ENCODE peak calls at places on chromosomes 7 and 10, in seven cellular contexts. Y is Peyer's patch, L is right lobe of liver, W is heart left ventricle, T is ovary, J is uterus, O is breast epithelium. K is an unnamed sample.
A peak's percentile ranks its signal among the peaks of the same experiment; 100 is the strongest.

GRCh38 chr10:90051474-90051873 is 350.1 kb downstream of the KIF20B start:
- DNase-seq in O (no peak), J (no peak), L (no peak), Y (no peak), T (no peak), W (no peak), K (no peak)

GRCh38 chr10:100043796-100044195 is 34.0 kb upstream of the DNMBP start:
- DNase-seq in T (peak; percentile 39), W (peak; percentile 81), L (no peak), J (peak; percentile 23), O (no peak), Y (no peak), K (no peak)

GRCh38 chr7:2978403-2978802 is 65.3 kb downstream of the CARD11 start:
- DNase-seq in Y (no peak), J (no peak), L (peak; percentile 36), O (no peak), T (no peak), W (no peak), K (peak; percentile 43)

GRCh38 chr7:98294798-98295382 is 13.4 kb downstream of the BRI3 start:
- DNase-seq in J (no peak), T (no peak), O (peak; percentile 70), L (peak; percentile 66), W (no peak), Y (peak; percentile 81), K (peak; percentile 80)

GRCh38 chr7:33900501-33900900 is 4.8 kb upstream of the BMPER start:
- DNase-seq in J (no peak), Y (no peak), O (no peak), T (no peak), W (no peak), L (no peak), K (no peak)

GRCh38 chr7:36923831-36924555 is 199.7 kb upstream of the AOAH start:
- DNase-seq in T (no peak), O (no peak), W (no peak), L (no peak), Y (no peak), J (no peak), K (no peak)

GRCh38 chr10:115214799-115215198 is 121.6 kb downstream of the ATRNL1 start:
- DNase-seq in Y (no peak), J (no peak), W (no peak), O (no peak), L (no peak), T (no peak), K (no peak)

GRCh38 chr7:150902078-150903033 is 50.0 kb downstream of the AOC1 start:
- DNase-seq in O (no peak), T (no peak), Y (peak; percentile 72), J (no peak), W (no peak), L (no peak), K (no peak)

GRCh38 chr10:13953371-13953770 is 366.6 kb downstream of the PRPF18 start:
- DNase-seq in T (no peak), Y (no peak), O (no peak), J (no peak), W (no peak), L (no peak), K (no peak)

GRCh38 chr10:83820033-83820432 is 319.3 kb upstream of the GHITM start:
- DNase-seq in W (no peak), Y (no peak), L (no peak), J (no peak), T (no peak), O (no peak), K (no peak)

GRCh38 chr7:107948645-107949442 is 54.1 kb downstream of the LAMB1 start:
- DNase-seq in Y (no peak), O (no peak), L (no peak), W (no peak), J (no peak), T (no peak), K (no peak)

GRCh38 chr7:100604078-100604975 is 2.2 kb downstream of the PCOLCE start:
- DNase-seq in T (peak; percentile 88), Y (peak; percentile 76), J (peak; percentile 85), L (peak; percentile 85), O (peak; percentile 69), W (peak; percentile 92), K (peak; percentile 78)

GRCh38 chr10:116385994-116386809 is 41.4 kb upstream of the PNLIPRP3 start:
- DNase-seq in L (no peak), J (no peak), O (no peak), T (no peak), W (no peak), Y (no peak), K (peak; percentile 15)

GRCh38 chr10:87757685-87758084 is 60.3 kb downstream of the ATAD1 start:
- DNase-seq in J (no peak), T (no peak), Y (no peak), W (no peak), L (no peak), O (no peak), K (no peak)

GRCh38 chr7:33904680-33905388 is 505 bp upstream of the BMPER start:
- DNase-seq in T (peak; percentile 74), J (peak; percentile 56), Y (peak; percentile 56), L (peak; percentile 49), W (no peak), O (no peak), K (no peak)

GRCh38 chr7:1122832-1123501 is 35.1 kb downstream of the GPER1 start:
- DNase-seq in O (peak; percentile 48), L (no peak), J (no peak), T (no peak), W (peak; percentile 83), Y (no peak), K (no peak)

GRCh38 chr10:97714401-97715258 is 1.1 kb downstream of the MARVELD1 start:
- DNase-seq in O (peak; percentile 68), W (peak; percentile 85), J (peak; percentile 87), L (peak; percentile 51), T (peak; percentile 85), Y (peak; percentile 81), K (peak; percentile 48)

GRCh38 chr10:20885678-20886077 is 11.4 kb downstream of the NEBL start:
- DNase-seq in T (no peak), L (no peak), J (no peak), W (no peak), O (no peak), Y (no peak), K (peak; percentile 16)

GRCh38 chr7:30433082-30433481 is 45.5 kb downstream of the NOD1 start:
- DNase-seq in Y (no peak), W (peak; percentile 65), J (no peak), T (peak; percentile 62), L (no peak), O (peak; percentile 62), K (peak; percentile 76)

GRCh38 chr10:86100581-86101061 is 266.0 kb downstream of the GRID1 start:
- DNase-seq in T (no peak), W (no peak), Y (no peak), O (no peak), L (no peak), J (no peak), K (no peak)

GRCh38 chr7:100684534-100685042 is 9.5 kb downstream of the GIGYF1 start:
- DNase-seq in L (no peak), O (no peak), Y (peak; percentile 39), W (peak; percentile 26), J (no peak), T (no peak), K (no peak)

GRCh38 chr7:151051108-151051507 is 2.8 kb downstream of the ASIC3 start:
- DNase-seq in W (peak; percentile 84), T (peak; percentile 83), O (no peak), J (peak; percentile 61), L (peak; percentile 61), Y (peak; percentile 70), K (peak; percentile 61)

GRCh38 chr10:112838784-112839481 is 111.1 kb upstream of the TCF7L2 start:
- DNase-seq in J (no peak), O (no peak), Y (no peak), L (no peak), W (no peak), T (no peak), K (no peak)

GRCh38 chr7:74516214-74516613 is 62.5 kb downstream of the GTF2IRD1 start:
- DNase-seq in L (no peak), Y (no peak), J (no peak), O (no peak), W (no peak), T (no peak), K (no peak)
- H3K4me1 ChIP-seq in L (no peaks in the 10 kb centered on the region), Y (no peaks in the 10 kb centered on the region), J (no peaks in the 10 kb centered on the region), O (no peaks in the 10 kb centered on the region), W (peaks cover 24% of the 10 kb centered on the region), T (no peaks in the 10 kb centered on the region), K (no peaks in the 10 kb centered on the region)

DNA sequence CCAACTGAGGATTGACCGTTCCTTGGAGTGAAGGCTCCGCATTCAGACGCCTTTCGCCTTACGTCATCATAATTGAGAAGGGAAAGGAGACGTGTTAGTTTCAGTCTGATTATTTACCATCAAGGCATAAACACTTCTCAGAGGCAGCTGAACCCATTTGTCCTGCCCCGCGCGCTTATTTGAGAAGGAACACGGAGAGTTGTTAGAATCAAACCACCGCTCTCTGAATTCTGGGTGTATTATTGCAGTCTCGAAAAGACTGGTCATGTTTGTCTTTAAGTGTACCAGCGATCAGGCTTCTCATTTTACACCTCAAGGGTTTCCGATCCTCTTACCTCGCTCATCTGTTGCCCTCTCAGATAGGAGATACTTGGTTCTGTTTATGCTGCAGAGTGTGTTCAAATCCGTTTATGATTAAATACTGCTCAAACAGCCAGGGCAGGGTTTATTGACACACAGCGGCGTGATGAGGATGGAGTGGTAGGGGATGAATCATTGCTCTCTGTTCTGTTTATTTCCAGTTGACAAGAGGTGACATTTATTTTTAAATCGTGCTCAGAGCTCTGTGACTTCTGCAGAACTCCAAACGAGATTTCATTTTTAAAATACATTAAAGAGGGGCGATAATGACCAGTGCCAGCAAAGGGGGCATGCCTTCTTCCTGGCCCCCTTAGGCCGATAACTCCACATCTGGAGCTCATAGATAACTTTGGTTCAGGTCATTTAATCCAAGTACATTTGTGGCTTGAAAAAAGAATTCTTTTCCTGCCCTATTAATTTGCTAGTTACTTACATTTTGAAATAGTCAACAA is 30.5 kb downstream of the FOXK1 start:
- DNase-seq in W (no peak), J (no peak), O (no peak), Y (no peak), L (peak; percentile 50), T (no peak), K (no peak)
- TF ChIP-seq CTCF in W (no peak), J (no peak), O (no peak), Y (no peak), L (no peak), T (no peak), K (no peak)

GRCh38 chr10:3778708-3779108 is 6.3 kb downstream of the KLF6 start:
- DNase-seq in L (no peak), T (no peak), J (no peak), Y (no peak), O (no peak), W (no peak), K (no peak)

GRCh38 chr10:3780766-3781457 is 4.1 kb downstream of the KLF6 start:
- DNase-seq in Y (no peak), L (no peak), J (no peak), O (no peak), W (no peak), T (no peak), K (no peak)

GRCh38 chr10:3780056-3780765 is 4.8 kb downstream of the KLF6 start:
- DNase-seq in O (no peak), Y (no peak), T (no peak), W (no peak), J (no peak), L (no peak), K (no peak)

GRCh38 chr10:3777876-3778707 is 6.9 kb downstream of the KLF6 start:
- DNase-seq in L (no peak), W (no peak), O (no peak), Y (no peak), T (no peak), J (no peak), K (no peak)

GRCh38 chr10:3779146-3779707 is 5.8 kb downstream of the KLF6 start:
- DNase-seq in L (no peak), O (no peak), Y (no peak), T (no peak), W (no peak), J (no peak), K (no peak)
- TF ChIP-seq POLR2A in L (no peak), O (no peak), Y (no peak), T (no peak), W (no peak), J (no peak), K (no peak)

GRCh38 chr10:71232089-71232998 is 20.0 kb downstream of the UNC5B start:
- DNase-seq in T (no peak), O (peak; percentile 76), Y (peak; percentile 49), J (peak; percentile 78), L (no peak), W (peak; percentile 83), K (peak; percentile 91)
- H3K4me1 ChIP-seq in T (peaks cover 5% of the 10 kb centered on the region), O (no peaks in the 10 kb centered on the region), Y (no peaks in the 10 kb centered on the region), J (peaks cover 17% of the 10 kb centered on the region), L (no peaks in the 10 kb centered on the region), W (peaks cover 73% of the 10 kb centered on the region), K (peaks cover 31% of the 10 kb centered on the region)

K was measured in body of pancreas.